ENCODE peak calls at places on chromosomes 2 and 18, in nine cellular contexts. D is A549; K is OCI-LY7; A is ACHN; M is AG04450; T is stimulated activated naive CD4-positive, alpha-beta T cell; E is PC-9; I is prostate gland; L is nucleus accumbens. F is an unnamed sample.

GRCh38 chr2:205633994-205634393 is 48.3 kb upstream of the NRP2 start:
- DNase-seq in E (no peak), K (no peak), T (no peak), L (no peak), I (no peak), A (no peak), D (no peak), M (no peak), F (no peak)

GRCh38 chr2:222288590-222289279 is 10.1 kb downstream of the PAX3 start:
- DNase-seq in L (no peak), T (no peak), A (no peak), K (no peak), D (no peak), M (no peak), I (no peak), E (no peak), F (no peak)

GRCh38 chr2:128306081-128306930 is 12.4 kb downstream of the HS6ST1 start:
- DNase-seq in T (no peak), M (peak), L (no peak), E (peak), I (peak), D (peak), K (no peak), A (no peak), F (peak)

GRCh38 chr2:126535408-126535807 is 120.5 kb upstream of the GYPC start:
- DNase-seq in E (no peak), T (no peak), K (no peak), M (no peak), A (no peak), L (no peak), I (no peak), D (no peak), F (no peak)

GRCh38 chr2:24077879-24078278 is 1.8 kb upstream of the SF3B6 start:
- DNase-seq in I (no peak), E (no peak), M (no peak), L (no peak), A (no peak), D (no peak), T (no peak), K (no peak), F (no peak)

GRCh38 chr2:217713395-217714267 is 289.2 kb downstream of the TNS1 start:
- DNase-seq in I (peak), K (peak), M (peak), E (peak), D (peak), T (peak), L (peak), A (peak), F (peak)

GRCh38 chr2:224220581-224221255 is 181.2 kb downstream of the FAM124B start:
- DNase-seq in L (no peak), M (no peak), T (no peak), D (no peak), A (peak), E (peak), K (no peak), I (no peak), F (no peak)

GRCh38 chr18:28793911-28794310 is 617.0 kb upstream of the CDH2 start:
- DNase-seq in D (no peak), A (no peak), E (no peak), I (no peak), T (no peak), K (no peak), L (no peak), M (no peak), F (no peak)

GRCh38 chr2:200300065-200300464 is 6.4 kb upstream of the SPATS2L start:
- DNase-seq in I (no peak), T (no peak), D (no peak), E (no peak), M (no peak), L (no peak), A (no peak), K (no peak), F (no peak)

GRCh38 chr2:173048901-173049661 is 26.6 kb upstream of the MAP3K20 start:
- DNase-seq in L (no peak), D (peak), K (no peak), A (peak), M (peak), T (no peak), I (peak), E (peak), F (peak)